ENCODE peak calls at places on chromosomes 11 and 22, in six cellular contexts. C, U, R, L, W and S are unnamed samples. For H3K9me3, the result is how much of the 10 kb centered on the place peaks cover.

GRCh38 chr11:76365038-76365679 is 15.8 kb downstream of the THAP12 start:
- DNase-seq in C (no peak), U (no peak), R (no peak), L (no peak), W (no peak), S (no peak)

GRCh38 chr11:13117344-13117743 is 108.2 kb downstream of the RASSF10 start:
- DNase-seq in C (no peak), U (no peak), R (no peak), L (no peak), W (no peak), S (no peak)

GRCh38 chr11:65045061-65045460 is 4.1 kb downstream of the SAC3D1 start:
- DNase-seq in C (no peak), U (no peak), R (no peak), L (no peak), W (no peak), S (no peak)

GRCh38 chr11:123474994-123475393 is 44.9 kb downstream of the GRAMD1B start:
- DNase-seq in C (no peak), U (no peak), R (no peak), L (no peak), W (no peak), S (no peak)

GRCh38 chr11:102546923-102547471 is 16.4 kb upstream of the MMP7 start:
- DNase-seq in C (no peak), U (no peak), R (no peak), L (no peak), W (no peak), S (no peak)

GRCh38 chr11:71247551-71248250 is 4.7 kb downstream of the SHANK2 start:
- DNase-seq in C (no peak), U (peak), R (no peak), L (no peak), W (no peak), S (no peak)

GRCh38 chr11:70747889-70748288 is 349.6 kb downstream of the CTTN start:
- DNase-seq in C (no peak), U (no peak), R (no peak), L (no peak), W (no peak), S (no peak)

GRCh38 chr11:17229481-17230152 is 21.8 kb upstream of the PIK3C2A start:
- DNase-seq in C (no peak), U (no peak), R (peak), L (no peak), W (no peak), S (no peak)

GRCh38 chr11:132463941-132464340 is 1068.4 kb downstream of the OPCML start:
- DNase-seq in C (no peak), U (no peak), R (peak), L (no peak), W (no peak), S (no peak)

GRCh38 chr11:60334005-60334620 is 7.1 kb downstream of the MS4A6E start:
- DNase-seq in C (no peak), U (peak), R (peak), L (peak), W (peak), S (peak)

GRCh38 chr22:43530864-43531201 is 119.0 kb downstream of the MPPED1 start:
- DNase-seq in C (no peak), U (no peak), R (no peak), L (no peak), W (no peak), S (no peak)

GRCh38 chr11:5620606-5621521 is 3.9 kb upstream of the TRIM34 start:
- DNase-seq in C (no peak), U (no peak), R (peak), L (no peak), W (no peak), S (no peak)

GRCh38 chr11:22471405-22471804 is 133.2 kb downstream of the SLC17A6 start:
- DNase-seq in C (no peak), U (no peak), R (no peak), L (no peak), W (no peak), S (no peak)

GRCh38 chr11:28822596-28822995 is 714.4 kb downstream of the METTL15 start:
- DNase-seq in C (no peak), U (no peak), R (no peak), L (no peak), W (no peak), S (no peak)

GRCh38 chr11:28826807-28827206 is 718.6 kb downstream of the METTL15 start:
- DNase-seq in C (no peak), U (no peak), R (no peak), L (no peak), W (no peak), S (no peak)
- H3K9me3 ChIP-seq in C (under half), U (under half), R (under half), L (under half), W (under half), S (under half)

DNA sequence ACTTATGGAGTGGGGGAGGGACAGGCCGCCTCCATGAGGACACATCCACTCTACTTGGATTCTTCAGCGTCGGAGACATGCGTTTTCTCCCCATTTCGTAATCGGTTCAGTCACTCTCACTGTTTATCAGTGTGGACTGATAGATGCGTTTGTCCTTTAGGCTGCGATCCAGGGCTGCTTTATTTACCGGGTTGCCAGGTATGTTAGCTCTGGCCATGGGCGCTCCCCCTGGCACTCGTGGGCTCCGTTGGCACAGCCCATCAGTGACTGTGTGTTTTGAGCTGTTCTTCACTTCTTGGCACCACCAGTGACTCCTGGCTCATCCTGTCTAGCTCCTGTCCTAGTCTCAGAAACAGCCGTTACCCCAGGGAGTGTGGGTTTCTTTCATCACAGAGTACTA is 1203.3 kb downstream of the BRD1 start:
- DNase-seq in C (no peak), U (no peak), R (no peak), L (no peak), W (no peak), S (no peak)
- H3K9me3 ChIP-seq in C (under half), U (under half), R (under half), L (under half), W (under half), S (under half)

GRCh38 chr11:114610550-114610949 is 15.0 kb upstream of the NXPE4 start:
- DNase-seq in C (no peak), U (no peak), R (no peak), L (no peak), W (no peak), S (no peak)

GRCh38 chr11:114606003-114606801 is 10.6 kb upstream of the NXPE4 start:
- DNase-seq in C (no peak), U (no peak), R (peak), L (no peak), W (no peak), S (no peak)

GRCh38 chr11:114609429-114609828 is 13.8 kb upstream of the NXPE4 start:
- DNase-seq in C (no peak), U (no peak), R (no peak), L (no peak), W (no peak), S (no peak)

GRCh38 chr11:114605370-114605769 is 9.8 kb upstream of the NXPE4 start:
- DNase-seq in C (no peak), U (no peak), R (no peak), L (no peak), W (no peak), S (no peak)

DNA sequence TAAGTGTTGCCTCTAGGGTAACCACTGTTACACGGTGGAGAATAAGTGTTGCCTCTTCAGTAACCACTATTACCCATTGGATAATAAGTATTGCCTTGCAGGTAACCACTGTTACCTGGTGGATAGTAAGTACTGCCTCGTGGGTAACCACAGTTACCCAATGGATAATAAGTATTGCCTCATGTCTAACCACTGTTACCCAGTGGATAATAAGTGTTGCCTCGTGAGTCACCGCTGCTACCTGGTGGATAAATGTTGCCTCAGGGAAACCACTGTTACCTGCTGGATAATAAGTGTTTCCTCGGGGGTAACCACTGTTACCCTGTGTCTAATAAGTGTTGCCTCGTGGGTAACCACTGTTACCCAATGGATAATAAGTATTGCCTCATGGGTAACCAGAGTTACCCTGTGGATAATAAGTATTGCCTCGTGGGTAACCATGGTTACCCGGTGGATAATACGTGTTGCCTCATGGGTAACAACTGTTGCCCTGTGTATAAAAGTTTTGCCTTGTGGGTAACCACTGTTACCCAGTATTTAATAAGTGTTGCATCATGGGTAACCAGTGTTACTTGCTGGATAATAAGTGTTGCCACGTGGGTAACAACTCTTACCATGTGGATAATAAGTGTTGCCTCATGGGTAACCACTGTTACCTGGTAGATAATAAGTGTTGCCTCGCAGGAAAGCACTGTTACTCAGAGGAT is 12.3 kb upstream of the NXPE4 start:
- DNase-seq in C (no peak), U (no peak), R (peak), L (no peak), W (no peak), S (no peak)
- H3K9me3 ChIP-seq in C (under half), U (under half), R (under half), L (under half), W (under half), S (under half)

GRCh38 chr22:40237788-40238424 is 60.2 kb downstream of the TNRC6B start:
- DNase-seq in C (no peak), U (no peak), R (peak), L (no peak), W (no peak), S (no peak)

GRCh38 chr22:40240160-40240559 is 62.4 kb downstream of the TNRC6B start:
- DNase-seq in C (no peak), U (no peak), R (no peak), L (no peak), W (no peak), S (no peak)

GRCh38 chr22:40238425-40239344 is 61.0 kb downstream of the TNRC6B start:
- DNase-seq in C (peak), U (no peak), R (peak), L (peak), W (peak), S (no peak)

GRCh38 chr22:40240671-40241070 is 62.9 kb downstream of the TNRC6B start:
- DNase-seq in C (no peak), U (no peak), R (no peak), L (peak), W (no peak), S (no peak)

GRCh38 chr22:40239345-40239683 is 61.6 kb downstream of the TNRC6B start:
- DNase-seq in C (no peak), U (no peak), R (no peak), L (no peak), W (no peak), S (no peak)
- H3K9me3 ChIP-seq in C (under half), U (under half), R (under half), L (under half), W (under half), S (under half)